ENCODE peak calls at places on chromosomes 1 and 21, in seven cellular contexts. O is CD8-positive, alpha-beta T cell; N is stomach; B is PC-3; E is astrocyte; X is SJCRH30; D is fibroblast of lung. W is an unnamed sample.

GRCh38 chr1:67053535-67053784 is 488 bp downstream of the SLC35D1 start:
- DNase-seq in B (peak; percentile 67), E (no peak), D (no peak), N (peak; percentile 76), O (peak; percentile 41), X (no peak), W (no peak)

GRCh38 chr1:218384576-218384975 is 39.4 kb downstream of the TGFB2 start:
- DNase-seq in B (peak; percentile 84), O (no peak), D (no peak), N (no peak), E (peak; percentile 70), X (peak; percentile 92), W (peak; percentile 65)

GRCh38 chr1:121443131-121443530 is 258.4 kb downstream of the SRGAP2C start:
- DNase-seq in D (peak; percentile 1), X (no peak), E (peak; percentile 2), B (peak; percentile 88), O (no peak), N (no peak), W (peak; percentile 7)

GRCh38 chr1:248695451-248696132 is 7.0 kb downstream of the OR14I1 start:
- DNase-seq in O (no peak), E (no peak), D (no peak), B (peak; percentile 62), X (no peak), N (no peak), W (peak; percentile 5)

GRCh38 chr1:202122639-202123335 is at the start of gene GPR37L1:
- DNase-seq in E (no peak), B (peak; percentile 32), X (peak; percentile 67), O (no peak), D (peak; percentile 55), N (peak; percentile 77), W (peak; percentile 50)

GRCh38 chr1:219567341-219567947 is 45.5 kb downstream of the ZC3H11B start:
- DNase-seq in O (no peak), X (peak; percentile 20), N (no peak), D (peak; percentile 80), B (peak; percentile 87), E (peak; percentile 47), W (peak; percentile 71)

GRCh38 chr1:186390925-186391324 is 15.3 kb downstream of the ODR4 start:
- DNase-seq in O (no peak), D (no peak), X (no peak), B (no peak), N (no peak), E (no peak), W (no peak)

GRCh38 chr1:192024881-192025280 is 133.4 kb upstream of the RGS18 start:
- DNase-seq in N (no peak), X (no peak), E (no peak), D (no peak), B (no peak), O (no peak), W (no peak)

GRCh38 chr21:44991538-44992483 is 52.0 kb downstream of the SLX9 start:
- DNase-seq in O (no peak), N (no peak), B (no peak), E (no peak), D (peak; percentile 92), X (peak; percentile 68), W (peak; percentile 87)

GRCh38 chr1:29416825-29417557 is 180.7 kb downstream of the PTPRU start:
- DNase-seq in X (no peak), D (peak; percentile 61), N (no peak), B (no peak), E (peak; percentile 58), O (no peak), W (no peak)
- H3K27ac ChIP-seq in X (no peak overlapping the region), D (no peak overlapping the region), N (peak overlapping the region; percentile 59), B (no peak overlapping the region), E (no peak overlapping the region), O (no peak overlapping the region), W (no peak overlapping the region)

GRCh38 chr1:23116921-23117699 is 51.5 kb downstream of the LUZP1 start:
- DNase-seq in N (no peak), D (no peak), E (no peak), X (no peak), O (no peak), B (no peak), W (no peak)
- H3K27ac ChIP-seq in N (no peak overlapping the region), D (no peak overlapping the region), E (no peak overlapping the region), X (no peak overlapping the region), O (no peak overlapping the region), B (no peak overlapping the region), W (no peak overlapping the region)

DNA sequence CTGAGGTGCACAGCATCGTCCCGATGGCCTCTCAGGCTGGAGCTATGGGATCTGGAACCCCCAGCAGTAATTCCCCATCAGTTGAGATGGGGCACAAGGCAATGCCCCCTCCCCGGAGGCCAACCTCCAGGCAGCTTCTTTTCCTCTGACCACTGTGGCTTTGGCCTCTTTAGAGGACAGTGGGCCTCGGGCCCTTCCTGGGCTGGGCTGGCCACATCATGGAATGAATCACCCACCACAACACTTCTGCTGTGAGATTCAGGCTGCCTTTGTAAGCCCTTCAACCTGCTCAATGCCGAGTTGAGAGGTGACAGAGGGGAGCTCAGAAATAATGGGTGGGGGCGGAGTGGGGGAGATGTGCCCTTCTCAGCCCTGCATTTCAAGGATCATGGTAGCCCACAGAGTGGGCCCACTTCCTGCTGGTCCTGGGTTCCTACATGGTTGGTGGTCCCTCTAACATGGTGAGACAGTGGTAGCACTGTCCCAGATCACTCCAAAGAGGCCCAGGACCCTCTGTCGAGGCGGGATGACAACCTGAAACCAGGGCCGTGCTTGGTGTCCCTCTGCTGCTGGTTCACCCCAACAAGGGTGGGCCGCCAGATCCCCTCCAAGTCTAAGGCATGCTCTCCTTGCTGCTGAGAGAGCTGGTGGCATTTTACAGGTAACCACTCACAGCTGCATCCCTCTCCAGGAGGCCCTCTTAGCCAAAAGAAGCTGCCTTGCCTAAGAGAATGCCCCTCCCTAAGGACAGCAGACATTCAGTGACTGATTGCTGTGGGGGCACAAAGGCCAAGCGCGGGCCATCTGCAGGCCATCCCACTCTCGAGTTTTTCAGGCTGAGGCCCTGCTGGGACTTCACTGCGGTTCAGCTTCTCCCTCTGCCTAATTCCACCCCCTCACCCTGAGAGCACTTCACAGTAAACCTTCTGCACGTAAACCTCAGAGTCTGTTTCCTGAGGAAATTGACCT is 29.7 kb upstream of the EVA1B start:
- DNase-seq in D (peak; percentile 55), N (no peak), X (no peak), O (no peak), B (peak; percentile 78), E (peak; percentile 78), W (peak; percentile 79)
- H3K27ac ChIP-seq in D (peak overlapping the region; percentile 98), N (peak overlapping the region; percentile 82), X (no peak overlapping the region), O (no peak overlapping the region), B (peak overlapping the region; percentile 92), E (peak overlapping the region; percentile 98), W (peak overlapping the region; percentile 91)

GRCh38 chr1:226061793-226062557 is 541 bp upstream of the H3-3A start:
- DNase-seq in N (peak; percentile 85), X (peak; percentile 90), D (peak; percentile 80), O (peak; percentile 43), E (peak; percentile 56), B (peak; percentile 89), W (peak; percentile 65)

GRCh38 chr1:226060427-226060826 is 2.1 kb upstream of the H3-3A start:
- DNase-seq in D (no peak), O (no peak), E (no peak), N (no peak), B (no peak), X (no peak), W (no peak)

GRCh38 chr1:226060976-226061792 is 1.3 kb upstream of the H3-3A start:
- DNase-seq in N (no peak), O (no peak), E (no peak), B (peak; percentile 25), D (peak; percentile 38), X (no peak), W (no peak)

GRCh38 chr1:226062558-226063361 is at the start of gene H3-3A:
- DNase-seq in O (peak; percentile 98), N (peak; percentile 99), D (peak; percentile 94), E (peak; percentile 70), B (peak; percentile 96), X (peak; percentile 99), W (peak; percentile 90)

DNA sequence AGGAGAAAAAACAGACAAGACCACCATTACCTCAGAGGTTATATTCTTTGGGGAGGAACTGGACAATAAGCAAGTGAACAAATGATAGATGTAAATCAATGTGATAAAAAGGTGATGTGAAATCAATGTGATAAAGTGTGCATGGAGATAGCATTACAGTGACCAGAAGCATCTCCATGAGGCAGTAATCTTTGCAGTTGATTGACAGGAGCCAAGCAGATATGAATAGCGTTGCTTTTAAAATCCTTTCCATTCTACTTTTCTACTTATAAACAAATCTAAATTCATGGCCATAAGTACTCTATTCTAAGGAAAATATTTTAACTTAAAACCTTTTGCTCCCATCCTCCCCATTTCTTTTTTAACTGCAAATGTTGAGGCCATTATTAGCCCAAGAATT is 2.8 kb upstream of the H3-3A start:
- DNase-seq in N (no peak), D (no peak), O (no peak), X (no peak), E (no peak), B (no peak), W (no peak)
- H3K27ac ChIP-seq in N (no peak overlapping the region), D (no peak overlapping the region), O (no peak overlapping the region), X (no peak overlapping the region), E (no peak overlapping the region), B (no peak overlapping the region), W (no peak overlapping the region)

GRCh38 chr1:99955375-99955774 is 14.4 kb upstream of the SLC35A3 start:
- DNase-seq in N (no peak), D (no peak), O (no peak), X (no peak), E (no peak), B (no peak), W (no peak)
- H3K27ac ChIP-seq in N (no peak overlapping the region), D (no peak overlapping the region), O (no peak overlapping the region), X (no peak overlapping the region), E (no peak overlapping the region), B (no peak overlapping the region), W (no peak overlapping the region)

DNA sequence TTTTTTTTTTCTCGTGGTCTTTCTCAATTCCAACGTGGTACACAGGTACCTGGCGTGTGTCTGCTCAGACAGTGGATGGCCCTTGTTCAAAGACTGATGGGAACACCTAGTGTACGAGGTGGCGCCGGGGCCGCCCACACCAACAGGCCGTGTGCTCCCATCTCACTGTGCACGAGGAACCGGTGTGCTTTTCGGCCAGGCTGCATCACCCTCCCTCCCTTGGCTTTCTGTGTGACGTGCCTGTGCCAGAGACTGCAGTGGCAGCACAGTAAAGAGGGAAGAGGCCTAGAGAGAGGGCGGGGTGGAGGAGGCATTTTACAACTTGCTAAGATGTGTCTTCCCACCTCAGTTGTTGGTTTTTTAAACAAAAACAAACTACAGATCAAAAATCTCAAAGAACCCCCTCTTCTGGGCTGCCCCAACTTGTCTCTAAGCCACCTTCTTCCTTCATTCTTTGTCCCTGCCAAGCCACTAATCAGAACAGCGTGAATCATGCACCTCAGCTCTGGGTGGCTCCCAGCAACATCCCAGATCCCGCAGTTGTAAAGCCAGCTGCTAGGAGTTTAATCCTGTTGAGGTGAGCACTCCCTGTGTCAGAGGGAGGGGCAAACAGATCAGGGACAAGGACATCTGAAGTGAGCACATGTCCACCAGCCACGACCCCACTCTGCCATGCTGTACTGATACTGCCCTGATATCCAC is 20.8 kb downstream of the IRF2BP2 start:
- DNase-seq in O (no peak), B (no peak), E (peak; percentile 64), N (no peak), D (no peak), X (no peak), W (no peak)
- H3K27ac ChIP-seq in O (no peak overlapping the region), B (no peak overlapping the region), E (no peak overlapping the region), N (no peak overlapping the region), D (no peak overlapping the region), X (no peak overlapping the region), W (no peak overlapping the region)

GRCh38 chr1:28260803-28261174 is 1.5 kb downstream of the SESN2 start:
- DNase-seq in E (no peak), O (no peak), N (no peak), X (no peak), D (no peak), B (no peak), W (no peak)
- H3K27ac ChIP-seq in E (no peak overlapping the region), O (no peak overlapping the region), N (peak overlapping the region; percentile 91), X (no peak overlapping the region), D (no peak overlapping the region), B (no peak overlapping the region), W (no peak overlapping the region)